ENCODE peak calls at places on chromosomes 6 and 20, in eight cellular contexts. Z is H9, H is neural progenitor cell, Q is RWPE2, U is psoas muscle, J is HCT116, E is left lung, C is tibial artery. L is an unnamed sample.

GRCh38 chr6:137092018-137092417 is 47.3 kb upstream of the IL20RA start:
- DNase-seq in E (no peak), J (no peak), H (no peak), U (no peak), Z (no peak), Q (no peak), C (no peak), L (no peak)

GRCh38 chr6:151060096-151060741 is 179.5 kb upstream of the AKAP12 start:
- DNase-seq in Q (no peak), U (no peak), C (peak; percentile 35), Z (no peak), H (no peak), E (no peak), J (peak; percentile 98), L (no peak)

GRCh38 chr20:51563597-51564332 is 21.2 kb upstream of the NFATC2 start:
- DNase-seq in H (peak; percentile 67), E (no peak), Z (peak; percentile 79), C (peak; percentile 78), J (peak; percentile 51), Q (no peak), U (peak; percentile 57), L (peak; percentile 15)

GRCh38 chr6:17268114-17268513 is 13.0 kb upstream of the RBM24 start:
- DNase-seq in Q (no peak), E (no peak), Z (no peak), H (no peak), U (no peak), J (no peak), C (no peak), L (no peak)

GRCh38 chr6:135094403-135094821 is 39.8 kb upstream of the HBS1L start:
- DNase-seq in Q (no peak), U (no peak), C (no peak), J (no peak), E (no peak), Z (no peak), H (no peak), L (no peak)

GRCh38 chr20:3431109-3431508 is 23.6 kb upstream of the DNAAF9 start:
- DNase-seq in Q (no peak), J (no peak), Z (no peak), U (no peak), E (no peak), C (no peak), H (no peak), L (no peak)

GRCh38 chr20:56985286-56985685 is 281.2 kb downstream of the BMP7 start:
- DNase-seq in Z (no peak), Q (peak; percentile 3), E (no peak), C (no peak), U (no peak), J (no peak), H (no peak), L (no peak)

GRCh38 chr6:21987501-21987957 is 309.3 kb downstream of the PRL start:
- DNase-seq in Z (no peak), Q (no peak), U (peak; percentile 58), H (peak; percentile 29), E (no peak), J (peak; percentile 58), C (peak; percentile 81), L (peak; percentile 40)

GRCh38 chr20:21513881-21514540 is at the start of gene NKX2-2:
- DNase-seq in Z (peak; percentile 72), E (peak; percentile 57), Q (no peak), H (peak; percentile 49), C (no peak), U (no peak), J (no peak), L (no peak)

GRCh38 chr6:37054580-37054979 is 49.1 kb downstream of the FGD2 start:
- DNase-seq in U (no peak), C (no peak), H (no peak), Z (no peak), J (no peak), E (no peak), Q (no peak), L (no peak)

GRCh38 chr6:111011360-111012142 is 29.7 kb downstream of the RPF2 start:
- DNase-seq in Z (no peak), J (peak; percentile 19), H (peak; percentile 48), Q (no peak), C (no peak), U (no peak), E (no peak), L (no peak)

GRCh38 chr20:63942250-63943006 is 13.8 kb downstream of the UCKL1 start:
- DNase-seq in C (peak; percentile 66), U (peak; percentile 35), J (no peak), H (peak; percentile 80), E (peak; percentile 86), Q (peak; percentile 93), Z (peak; percentile 92), L (no peak)

GRCh38 chr20:2825770-2826169 is 9.6 kb downstream of the TMEM239 start:
- DNase-seq in E (no peak), H (no peak), Q (no peak), J (no peak), U (no peak), C (no peak), Z (no peak), L (no peak)

GRCh38 chr6:24720131-24720603 is 1.2 kb upstream of the C6orf62 start:
- DNase-seq in E (peak; percentile 93), J (no peak), U (peak; percentile 68), C (peak; percentile 78), H (peak; percentile 66), Z (peak; percentile 30), Q (no peak), L (peak; percentile 20)

GRCh38 chr6:17347012-17347411 is 46.4 kb upstream of the CAP2 start:
- DNase-seq in U (no peak), J (no peak), Z (no peak), H (no peak), C (no peak), Q (no peak), E (no peak), L (no peak)

GRCh38 chr6:38722037-38722436 is 6.9 kb downstream of the DNAH8 start:
- DNase-seq in Q (no peak), J (no peak), C (no peak), E (no peak), H (no peak), Z (no peak), U (no peak), L (no peak)
- H3K27ac ChIP-seq in Q (no peak overlapping the region), J (no peak overlapping the region), C (no peak overlapping the region), E (no peak overlapping the region), H (no peak overlapping the region), Z (no peak overlapping the region), U (no peak overlapping the region), L (no peak overlapping the region)

DNA sequence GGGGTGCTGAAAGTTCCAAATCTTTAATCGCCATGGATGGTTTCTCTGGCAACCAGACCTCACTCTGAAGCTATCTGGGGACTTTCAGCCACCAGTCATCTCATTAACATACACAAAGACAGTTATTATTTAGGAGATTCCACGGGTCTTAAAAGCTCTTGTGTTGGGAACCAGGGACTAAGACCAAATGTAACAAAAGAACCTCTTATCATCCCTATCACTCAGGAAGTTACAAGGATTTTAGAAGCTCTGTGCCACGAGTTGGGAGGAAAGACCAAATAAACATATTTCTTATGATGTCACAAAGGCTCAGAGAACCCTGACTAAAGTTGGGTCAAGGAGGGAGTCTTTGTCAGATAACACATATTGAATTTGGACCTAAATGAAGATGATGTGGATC is 17.7 kb downstream of the GPX6 start:
- DNase-seq in E (no peak), C (no peak), J (no peak), U (no peak), Z (no peak), H (no peak), Q (no peak), L (no peak)
- H3K4me1 ChIP-seq in E (no peaks in the 10 kb centered on the region), C (no peaks in the 10 kb centered on the region), J (no peaks in the 10 kb centered on the region), U (no peaks in the 10 kb centered on the region), Z (no peaks in the 10 kb centered on the region), H (peaks cover 4% of the 10 kb centered on the region), Q (no peaks in the 10 kb centered on the region), L (no peaks in the 10 kb centered on the region)

DNA sequence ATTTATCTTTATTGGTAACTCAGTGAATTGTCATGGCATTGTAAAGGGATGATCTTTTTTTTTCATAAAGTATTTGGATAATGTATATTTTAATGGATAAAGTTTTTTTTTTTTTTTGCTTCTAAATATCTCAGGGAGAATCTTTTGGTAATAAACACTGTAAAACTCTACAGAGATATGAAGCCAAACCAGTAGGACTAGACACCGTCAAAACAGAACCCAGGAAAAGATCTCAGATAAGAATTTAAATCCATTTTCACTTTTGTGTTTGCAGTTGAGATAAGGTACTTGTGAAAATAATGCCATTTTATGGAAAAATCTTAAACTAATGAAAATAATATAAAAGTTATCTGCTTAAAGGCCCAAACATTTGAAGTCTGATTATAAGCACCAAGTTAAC is 27.0 kb downstream of the FAM83B start:
- DNase-seq in U (no peak), Z (no peak), H (no peak), E (no peak), Q (no peak), J (no peak), C (no peak), L (no peak)
- H3K27ac ChIP-seq in U (no peak overlapping the region), Z (no peak overlapping the region), H (no peak overlapping the region), E (no peak overlapping the region), Q (peak overlapping the region; percentile 90), J (peak overlapping the region; percentile 69), C (no peak overlapping the region), L (no peak overlapping the region)

GRCh38 chr20:49701916-49702315 is 11.8 kb downstream of the B4GALT5 start:
- DNase-seq in U (no peak), E (no peak), Z (no peak), C (no peak), H (no peak), J (no peak), Q (no peak), L (no peak)

GRCh38 chr20:49704932-49705336 is 8.7 kb downstream of the B4GALT5 start:
- DNase-seq in U (no peak), Q (no peak), J (no peak), C (no peak), E (no peak), Z (no peak), H (no peak), L (no peak)

GRCh38 chr20:49711331-49711987 is 2.2 kb downstream of the B4GALT5 start:
- DNase-seq in H (no peak), C (no peak), U (no peak), E (no peak), J (no peak), Q (no peak), Z (no peak), L (no peak)

GRCh38 chr20:49705358-49705757 is 8.3 kb downstream of the B4GALT5 start:
- DNase-seq in J (no peak), E (no peak), C (no peak), H (no peak), Z (no peak), Q (no peak), U (no peak), L (no peak)

DNA sequence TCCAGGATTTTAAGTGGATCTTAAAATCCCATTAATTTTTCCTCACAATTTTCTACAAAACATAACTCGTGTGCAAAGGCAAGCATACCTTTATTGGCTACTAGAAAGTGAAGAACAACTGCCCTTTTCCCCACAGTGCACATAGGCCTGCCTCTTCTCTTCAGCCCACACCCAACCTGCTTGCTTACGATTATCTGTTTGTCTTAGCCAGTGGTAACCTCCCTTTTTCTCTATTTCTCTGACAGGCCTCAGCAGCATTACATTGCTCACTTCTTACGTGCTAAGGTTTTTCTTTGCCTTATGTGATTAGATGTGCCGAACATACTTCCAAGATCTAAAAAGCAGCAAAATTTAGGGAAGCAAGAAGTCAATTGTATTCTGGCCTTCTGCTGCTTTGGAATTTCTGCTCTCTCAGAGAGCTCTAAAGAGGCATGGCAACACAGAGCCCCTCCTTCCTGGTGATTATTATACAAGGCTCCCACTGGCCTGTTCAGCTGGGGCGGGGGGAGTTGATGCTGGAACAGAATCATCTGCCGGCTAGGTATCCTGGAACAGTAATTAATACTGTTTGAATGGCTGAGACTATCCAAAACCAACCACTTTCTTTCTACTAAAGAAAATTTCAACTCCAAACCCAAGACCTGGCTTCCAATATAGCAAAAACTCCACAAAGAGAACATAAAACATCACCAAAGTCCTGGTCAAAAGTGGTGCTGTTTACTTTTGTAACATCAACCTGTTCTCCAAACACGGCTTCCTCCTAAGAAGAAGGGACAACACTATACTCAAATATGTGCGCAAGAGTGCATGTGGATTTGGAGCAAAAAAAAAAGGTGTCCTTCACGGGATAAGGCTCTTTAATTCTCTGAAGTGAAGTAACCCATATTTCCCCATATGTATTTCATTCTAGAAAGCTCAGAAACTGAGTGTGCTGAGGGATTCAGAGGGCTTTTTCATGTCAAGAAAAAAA is 6.8 kb downstream of the B4GALT5 start:
- DNase-seq in Z (no peak), C (no peak), H (peak; percentile 74), U (no peak), E (no peak), J (no peak), Q (peak; percentile 55), L (no peak)
- H3K4me1 ChIP-seq in Z (peaks cover 8% of the 10 kb centered on the region), C (peaks cover 32% of the 10 kb centered on the region), H (peaks cover 45% of the 10 kb centered on the region), U (peaks cover 78% of the 10 kb centered on the region), E (peaks cover 97% of the 10 kb centered on the region), J (peaks cover 32% of the 10 kb centered on the region), Q (peaks cover 13% of the 10 kb centered on the region), L (peaks cover 69% of the 10 kb centered on the region)

L was measured in gastrocnemius medialis.